ENCODE peak calls at places on chromosomes 3 and 15, in nine cellular contexts. F is A549, W is AG09309, O is bronchial epithelial cell, P is lower leg skin, T is choroid plexus epithelial cell, Y is upper lobe of left lung, A is foreskin fibroblast, X is body of pancreas. C is an unnamed sample.

GRCh38 chr3:138935505-138935863 is 11.5 kb downstream of the FOXL2 start:
- DNase-seq in F (no peak), W (no peak), O (no peak), P (no peak), T (no peak), Y (no peak), A (no peak), X (no peak), C (no peak)

GRCh38 chr3:56855856-56856538 is 54.2 kb upstream of the ARHGEF3 start:
- DNase-seq in F (peak), W (no peak), O (no peak), P (no peak), T (peak), Y (peak), A (no peak), X (no peak), C (no peak)

GRCh38 chr15:78024141-78024567 is 53.4 kb downstream of the TBC1D2B start:
- DNase-seq in F (no peak), W (no peak), O (no peak), P (no peak), T (no peak), Y (peak), A (peak), X (peak), C (no peak)

GRCh38 chr15:22262613-22263020 is 182.3 kb downstream of the OR4M2 start:
- DNase-seq in F (peak), W (no peak), O (no peak), P (peak), T (no peak), Y (no peak), A (no peak), X (peak), C (no peak)

GRCh38 chr3:108132727-108133373 is 42.0 kb upstream of the CD47 start:
- DNase-seq in F (peak), W (no peak), O (peak), P (no peak), T (peak), Y (no peak), A (peak), X (no peak), C (peak)

GRCh38 chr3:43856351-43856750 is 165.6 kb downstream of the ABHD5 start:
- DNase-seq in F (no peak), W (no peak), O (no peak), P (no peak), T (no peak), Y (no peak), A (no peak), X (no peak), C (no peak)

GRCh38 chr15:39920510-39921273 is 626 bp upstream of the GPR176 start:
- DNase-seq in F (peak), W (peak), O (peak), P (peak), T (peak), Y (peak), A (peak), X (peak), C (no peak)

GRCh38 chr3:100105536-100105935 is 8.8 kb downstream of the FILIP1L start:
- DNase-seq in F (no peak), W (no peak), O (no peak), P (no peak), T (peak), Y (no peak), A (peak), X (no peak), C (no peak)

GRCh38 chr15:66133247-66133646 is 120.3 kb downstream of the MEGF11 start:
- DNase-seq in F (no peak), W (no peak), O (no peak), P (no peak), T (no peak), Y (no peak), A (no peak), X (no peak), C (no peak)

GRCh38 chr3:134607054-134608022 is 43.5 kb downstream of the KY start:
- DNase-seq in F (no peak), W (no peak), O (no peak), P (no peak), T (peak), Y (no peak), A (no peak), X (no peak), C (no peak)

GRCh38 chr3:72776-73175 is 123.8 kb upstream of the CHL1 start:
- DNase-seq in F (no peak), W (no peak), O (no peak), P (no peak), T (peak), Y (no peak), A (no peak), X (peak), C (no peak)

GRCh38 chr3:193826126-193826795 is 233.3 kb downstream of the OPA1 start:
- DNase-seq in F (peak), W (no peak), O (peak), P (no peak), T (peak), Y (no peak), A (peak), X (peak), C (peak)
- TF ChIP-seq CTCF in F (no peak), W (no peak), O (no peak), P (no peak), T (no peak), Y (peak), A (no peak), X (peak), C (peak)

DNA sequence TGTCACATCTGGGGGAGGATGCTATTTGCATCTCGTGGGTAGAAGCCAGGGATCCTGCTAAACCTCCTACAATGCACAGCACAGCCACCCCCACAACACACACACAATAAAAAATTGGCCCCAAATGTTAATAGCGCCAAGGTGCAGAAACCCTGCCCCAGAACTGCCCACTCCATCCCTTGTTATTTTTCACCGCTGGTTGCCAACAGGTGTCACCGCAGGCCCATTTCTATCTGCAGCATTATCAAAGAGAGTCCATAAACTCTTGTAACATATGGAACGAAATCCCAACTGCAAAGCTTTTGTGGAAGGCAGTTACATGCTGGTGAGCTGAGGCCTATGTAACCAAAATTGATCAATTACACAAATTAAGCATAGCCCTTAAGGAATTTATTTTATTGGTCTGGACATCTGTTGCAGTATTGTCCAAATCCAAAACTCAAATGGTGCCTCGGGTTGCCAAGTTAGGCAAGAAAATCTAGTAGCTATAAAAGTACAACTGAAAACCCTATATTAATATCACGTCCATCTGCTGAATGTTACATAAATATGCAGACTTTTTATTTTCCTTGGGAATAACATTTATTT is 66.2 kb downstream of the SAMMSON start:
- DNase-seq in F (peak), W (no peak), O (no peak), P (no peak), T (peak), Y (no peak), A (no peak), X (no peak), C (no peak)
- TF ChIP-seq CTCF in F (peak), W (no peak), O (no peak), P (no peak), T (peak), Y (no peak), A (no peak), X (no peak), C (peak)

GRCh38 chr3:23041918-23042696 is 161.0 kb upstream of the UBE2E2 start:
- DNase-seq in F (no peak), W (no peak), O (peak), P (peak), T (peak), Y (no peak), A (no peak), X (no peak), C (no peak)

GRCh38 chr3:23046536-23046935 is 156.6 kb upstream of the UBE2E2 start:
- DNase-seq in F (no peak), W (no peak), O (no peak), P (no peak), T (no peak), Y (no peak), A (no peak), X (no peak), C (no peak)

GRCh38 chr3:23044463-23044862 is 158.7 kb upstream of the UBE2E2 start:
- DNase-seq in F (no peak), W (no peak), O (no peak), P (no peak), T (no peak), Y (no peak), A (no peak), X (no peak), C (no peak)
- TF ChIP-seq CTCF in F (no peak), W (no peak), O (no peak), P (no peak), T (no peak), Y (no peak), A (no peak), X (no peak), C (no peak)

GRCh38 chr3:66140763-66141372 is 79.9 kb upstream of the SLC25A26 start:
- DNase-seq in F (no peak), W (no peak), O (no peak), P (no peak), T (no peak), Y (no peak), A (peak), X (no peak), C (no peak)

GRCh38 chr3:66140106-66140505 is 80.7 kb upstream of the SLC25A26 start:
- DNase-seq in F (no peak), W (no peak), O (no peak), P (no peak), T (no peak), Y (no peak), A (no peak), X (no peak), C (no peak)

GRCh38 chr3:66136597-66136996 is 84.2 kb upstream of the SLC25A26 start:
- DNase-seq in F (no peak), W (no peak), O (no peak), P (no peak), T (peak), Y (no peak), A (no peak), X (no peak), C (no peak)

GRCh38 chr3:66139415-66139814 is 81.4 kb upstream of the SLC25A26 start:
- DNase-seq in F (no peak), W (no peak), O (no peak), P (no peak), T (no peak), Y (no peak), A (no peak), X (no peak), C (no peak)

DNA sequence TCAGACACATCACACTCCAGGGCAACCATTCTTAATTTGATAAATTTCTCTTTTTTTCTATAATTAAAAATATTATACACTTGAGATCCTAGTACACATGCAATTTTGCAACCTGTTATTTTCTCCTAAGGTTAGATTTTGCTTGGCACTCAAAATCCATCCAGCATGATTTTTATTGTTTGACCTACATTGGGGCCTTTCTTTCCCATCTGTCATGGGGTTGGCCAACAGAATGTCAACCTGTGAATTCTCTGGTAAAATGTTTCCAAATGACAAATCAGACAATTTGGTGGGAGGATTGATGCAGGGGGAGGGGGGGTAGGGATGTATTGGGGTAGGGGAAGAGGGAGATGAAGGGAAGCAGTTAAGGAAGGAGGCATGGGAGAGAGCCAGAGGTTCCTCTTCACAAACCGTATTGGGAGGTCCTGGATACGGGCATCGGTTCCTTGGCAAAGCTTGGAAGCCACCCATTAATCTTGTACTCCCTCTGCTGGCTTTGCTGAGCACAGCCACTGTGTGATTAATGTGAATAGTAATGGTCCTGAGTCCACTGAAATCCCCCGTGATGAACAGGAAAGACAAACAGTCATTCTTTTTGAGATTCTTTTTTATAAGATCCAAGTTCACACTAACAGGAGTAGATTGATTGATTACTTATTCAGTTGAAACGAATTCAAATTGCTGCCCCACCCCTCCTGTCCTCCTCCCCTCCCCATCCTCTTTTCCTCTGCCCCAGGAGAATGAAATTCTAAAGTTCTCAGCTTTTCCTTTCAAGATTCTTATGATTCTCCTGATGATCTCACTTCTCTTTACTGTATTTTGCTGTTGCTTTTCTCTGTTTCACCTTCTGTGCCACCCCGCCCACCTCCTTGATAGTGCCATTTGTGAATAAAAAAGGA is 82.2 kb upstream of the SLC25A26 start:
- DNase-seq in F (peak), W (no peak), O (peak), P (peak), T (peak), Y (no peak), A (peak), X (peak), C (no peak)
- TF ChIP-seq CTCF in F (peak), W (peak), O (peak), P (no peak), T (peak), Y (peak), A (peak), X (peak), C (peak)

GRCh38 chr15:38872732-38873131 is 308.1 kb upstream of the RASGRP1 start:
- DNase-seq in F (no peak), W (no peak), O (no peak), P (no peak), T (no peak), Y (no peak), A (no peak), X (no peak), C (no peak)

GRCh38 chr15:38876211-38876610 is 311.6 kb upstream of the RASGRP1 start:
- DNase-seq in F (no peak), W (no peak), O (no peak), P (no peak), T (no peak), Y (peak), A (peak), X (no peak), C (no peak)

GRCh38 chr15:38871638-38872037 is 307.0 kb upstream of the RASGRP1 start:
- DNase-seq in F (no peak), W (no peak), O (no peak), P (no peak), T (no peak), Y (no peak), A (no peak), X (no peak), C (no peak)

GRCh38 chr15:38874464-38874863 is 309.9 kb upstream of the RASGRP1 start:
- DNase-seq in F (peak), W (no peak), O (peak), P (no peak), T (no peak), Y (no peak), A (no peak), X (no peak), C (no peak)

GRCh38 chr15:38873151-38873550 is 308.5 kb upstream of the RASGRP1 start:
- DNase-seq in F (peak), W (no peak), O (no peak), P (no peak), T (no peak), Y (no peak), A (no peak), X (no peak), C (no peak)
- TF ChIP-seq CTCF in F (no peak), W (no peak), O (no peak), P (no peak), T (no peak), Y (no peak), A (no peak), X (no peak), C (no peak)

DNA sequence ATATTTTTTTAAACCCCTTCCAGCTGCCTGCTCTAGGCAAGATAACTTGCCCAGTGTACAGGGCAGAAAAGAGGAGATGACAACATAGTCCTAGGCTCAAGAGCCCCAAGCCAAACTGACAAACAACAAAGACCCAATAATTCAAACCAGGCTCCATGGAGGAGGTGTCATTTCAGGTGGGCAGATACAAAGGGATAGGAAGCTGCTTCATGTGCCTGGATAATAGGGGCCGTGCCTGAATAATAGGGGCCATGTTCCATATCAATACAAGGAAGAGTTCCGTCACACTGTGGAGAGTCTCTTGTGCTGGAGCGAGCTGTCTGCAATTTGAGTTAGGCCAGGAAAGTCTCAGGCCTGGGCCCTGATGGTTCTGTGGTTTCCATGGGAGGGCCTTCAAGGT is 35.4 kb upstream of the TRIM71 start:
- DNase-seq in F (no peak), W (no peak), O (no peak), P (no peak), T (no peak), Y (no peak), A (no peak), X (no peak), C (no peak)
- TF ChIP-seq CTCF in F (no peak), W (no peak), O (no peak), P (no peak), T (no peak), Y (no peak), A (no peak), X (no peak), C (no peak)

GRCh38 chr3:40847571-40847992 is 322.8 kb downstream of the ZNF621 start:
- DNase-seq in F (no peak), W (no peak), O (no peak), P (no peak), T (peak), Y (no peak), A (no peak), X (peak), C (no peak)
- TF ChIP-seq CTCF in F (no peak), W (no peak), O (no peak), P (no peak), T (peak), Y (no peak), A (no peak), X (no peak), C (no peak)

DNA sequence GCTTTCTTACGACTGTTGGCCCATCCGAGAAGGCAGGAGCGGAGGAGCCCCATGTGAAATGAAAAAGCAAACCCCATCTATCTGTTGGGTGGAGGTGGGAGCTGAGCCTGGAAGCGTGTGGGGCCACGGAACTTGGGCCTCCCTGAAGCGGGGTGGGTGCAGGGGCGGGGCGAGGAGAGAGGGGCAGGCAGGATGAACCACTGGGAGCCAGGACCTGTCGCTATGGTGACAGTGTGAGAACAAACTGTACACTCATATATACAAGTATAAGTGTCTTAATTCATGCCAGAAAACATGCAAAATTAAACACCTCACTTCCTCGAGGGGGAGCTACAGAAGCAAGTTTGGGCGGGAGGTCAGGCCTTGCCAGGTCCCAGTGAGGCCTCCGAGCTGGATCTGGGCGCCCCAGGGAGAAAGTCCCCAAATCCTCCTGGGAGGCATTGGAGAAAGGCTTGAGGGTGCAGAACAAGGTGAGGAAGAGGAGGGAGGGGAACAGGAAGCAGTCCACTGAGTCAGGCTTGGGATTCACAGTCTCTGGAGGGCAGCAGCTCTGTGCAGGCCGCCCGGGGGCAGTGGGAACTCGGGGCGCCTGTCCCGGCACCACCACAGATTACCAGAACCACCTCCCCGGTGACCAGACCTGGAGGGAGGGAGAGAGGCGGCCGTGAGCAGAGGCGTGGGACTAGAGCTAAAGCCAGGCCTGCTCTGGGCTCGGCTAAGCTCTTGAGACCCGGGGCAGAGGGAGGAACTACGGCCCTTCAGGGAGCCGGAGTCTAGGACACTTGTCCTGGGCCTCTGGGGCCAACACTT is 34.8 kb downstream of the RBPMS2 start:
- DNase-seq in F (peak), W (no peak), O (peak), P (no peak), T (peak), Y (peak), A (peak), X (peak), C (no peak)
- TF ChIP-seq CTCF in F (no peak), W (peak), O (peak), P (no peak), T (peak), Y (peak), A (peak), X (no peak), C (peak)

C was measured in AG04450.